ENCODE peak calls at places on chromosomes 16 and 17, in five cellular contexts. A is transverse colon, P is prostate gland, U is spleen, D is breast epithelium. B is an unnamed sample. For H3K9me3, the result is how much of the 10 kb centered on the place peaks cover.

GRCh38 chr17:75307957-75308731 is 18.9 kb upstream of the SLC25A19 start:
- DNase-seq in A (no peak), P (no peak), U (no peak), D (no peak), B (no peak)

GRCh38 chr16:84618428-84619102 is 687 bp upstream of the COTL1 start:
- DNase-seq in A (no peak), P (no peak), U (peak), D (peak), B (no peak)

GRCh38 chr16:87487361-87487924 is 5.4 kb downstream of the ZCCHC14 start:
- DNase-seq in A (peak), P (no peak), U (no peak), D (peak), B (peak)

GRCh38 chr17:32269377-32269776 is 3.7 kb downstream of the RHBDL3 start:
- DNase-seq in A (no peak), P (no peak), U (no peak), D (no peak), B (no peak)

GRCh38 chr17:40019140-40019991 is 4.1 kb downstream of the CSF3 start:
- DNase-seq in A (no peak), P (no peak), U (no peak), D (no peak), B (no peak)

GRCh38 chr17:5526821-5527598 is 40.6 kb downstream of the MIS12 start:
- DNase-seq in A (peak), P (peak), U (no peak), D (no peak), B (no peak)

GRCh38 chr17:50659220-50659619 is 24.5 kb downstream of the ABCC3 start:
- DNase-seq in A (no peak), P (no peak), U (no peak), D (no peak), B (no peak)

GRCh38 chr17:51487947-51488346 is 227.6 kb downstream of the UTP18 start:
- DNase-seq in A (no peak), P (no peak), U (no peak), D (no peak), B (no peak)

GRCh38 chr16:66523861-66524354 is 26.0 kb downstream of the TK2 start:
- DNase-seq in A (peak), P (no peak), U (peak), D (no peak), B (no peak)

GRCh38 chr17:33234930-33235685 is 58.0 kb downstream of the ASIC2 start:
- DNase-seq in A (peak), P (peak), U (no peak), D (peak), B (peak)

GRCh38 chr17:20293501-20293900 is 173.8 kb downstream of the LGALS9B start:
- DNase-seq in A (no peak), P (no peak), U (no peak), D (no peak), B (no peak)

GRCh38 chr17:78723001-78723796 is 58.9 kb downstream of the CYTH1 start:
- DNase-seq in A (peak), P (no peak), U (no peak), D (no peak), B (no peak)

GRCh38 chr17:41777579-41778188 is 8.8 kb downstream of the JUP start:
- DNase-seq in A (peak), P (peak), U (no peak), D (peak), B (peak)

GRCh38 chr17:68600881-68601564 is at the start of gene FAM20A:
- DNase-seq in A (peak), P (no peak), U (peak), D (no peak), B (peak)

GRCh38 chr16:49092704-49093103 is 188.9 kb downstream of the CBLN1 start:
- DNase-seq in A (no peak), P (no peak), U (no peak), D (no peak), B (no peak)

GRCh38 chr16:71847096-71847495 is 1.3 kb downstream of the ATXN1L start:
- DNase-seq in A (no peak), P (no peak), U (no peak), D (no peak), B (no peak)

GRCh38 chr16:50169555-50170096 is 16.5 kb downstream of the TENT4B start:
- DNase-seq in A (no peak), P (no peak), U (no peak), D (no peak), B (no peak)

GRCh38 chr17:82862758-82863645 is 23.2 kb upstream of the ZNF750 start:
- DNase-seq in A (no peak), P (no peak), U (peak), D (no peak), B (no peak)

GRCh38 chr17:64115871-64116534 is 13.9 kb downstream of the ERN1 start:
- DNase-seq in A (no peak), P (no peak), U (no peak), D (no peak), B (peak)

GRCh38 chr16:15775209-15775608 is 81.6 kb downstream of the MYH11 start:
- DNase-seq in A (no peak), P (no peak), U (no peak), D (no peak), B (no peak)

GRCh38 chr16:61900482-61900881 is 135.8 kb downstream of the CDH8 start:
- DNase-seq in A (no peak), P (no peak), U (no peak), D (no peak), B (no peak)

GRCh38 chr17:62805234-62805633 is 2.9 kb downstream of the MARCHF10 start:
- DNase-seq in A (no peak), P (no peak), U (no peak), D (no peak), B (no peak)

GRCh38 chr17:74125160-74125559 is 78.3 kb upstream of the RPL38 start:
- DNase-seq in A (no peak), P (no peak), U (no peak), D (no peak), B (no peak)

GRCh38 chr16:62036101-62036806 is at the start of gene CDH8:
- DNase-seq in A (no peak), P (no peak), U (peak), D (no peak), B (no peak)

GRCh38 chr17:36074365-36074764 is 10.3 kb downstream of the CCL18 start:
- DNase-seq in A (no peak), P (no peak), U (no peak), D (no peak), B (no peak)

GRCh38 chr17:70936724-70937123 is 767.4 kb downstream of the KCNJ2 start:
- DNase-seq in A (no peak), P (no peak), U (no peak), D (no peak), B (no peak)
- H3K9me3 ChIP-seq in A (under half), P (under half), U (under half), D (under half), B (under half)

GRCh38 chr17:77324227-77324626 is 183.5 kb downstream of the SEC14L1 start:
- DNase-seq in A (no peak), P (no peak), U (peak), D (peak), B (peak)

GRCh38 chr17:77322284-77322533 is 181.4 kb downstream of the SEC14L1 start:
- DNase-seq in A (no peak), P (no peak), U (no peak), D (no peak), B (no peak)

GRCh38 chr17:77320501-77321256 is 179.9 kb downstream of the SEC14L1 start:
- DNase-seq in A (peak), P (no peak), U (peak), D (peak), B (no peak)

GRCh38 chr17:77323413-77324171 is 182.8 kb downstream of the SEC14L1 start:
- DNase-seq in A (peak), P (no peak), U (peak), D (peak), B (peak)

DNA sequence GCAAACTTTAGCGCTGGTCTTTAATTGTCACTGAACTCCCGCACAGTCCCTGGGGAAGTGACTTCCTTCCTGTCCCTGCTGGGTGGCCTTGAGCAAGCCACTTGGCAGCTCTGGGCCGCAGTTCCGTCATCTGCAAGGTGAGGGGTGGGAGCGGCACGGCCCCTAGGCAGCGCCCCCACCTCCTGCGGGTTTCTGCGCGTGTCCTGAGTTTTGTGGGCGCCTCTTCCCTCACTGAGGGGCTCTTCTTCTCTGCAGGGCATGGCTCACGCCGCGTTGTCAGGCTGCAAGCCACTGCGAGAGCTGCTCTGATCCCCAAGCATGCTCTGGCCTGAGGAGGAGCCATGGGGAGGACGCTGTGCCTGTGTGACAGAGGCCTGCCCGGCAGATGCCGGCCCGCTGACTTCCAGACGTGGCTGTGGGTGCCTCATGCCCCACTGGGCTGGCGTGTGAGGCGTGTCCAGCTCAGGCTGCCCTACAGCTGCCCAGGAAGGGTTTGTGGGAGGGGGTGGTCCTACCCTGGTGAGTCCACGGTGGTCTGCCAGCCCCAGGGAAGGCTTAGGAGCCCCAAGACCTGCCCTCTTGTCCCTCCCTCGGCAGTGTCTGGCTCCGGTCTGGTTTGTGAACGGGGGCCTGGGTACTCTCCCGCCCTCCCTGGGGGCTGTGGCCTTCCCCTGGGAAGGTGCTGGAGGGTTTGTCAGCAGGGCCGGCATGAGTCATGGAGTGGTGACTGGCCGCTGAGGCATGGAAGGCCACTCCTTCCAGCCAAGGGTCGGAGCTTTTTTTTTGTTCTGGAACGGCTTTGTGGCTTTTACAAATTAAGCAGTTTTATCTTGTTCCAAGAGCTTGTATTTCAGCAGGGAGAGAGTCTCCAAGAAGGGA is 182.0 kb downstream of the SEC14L1 start:
- DNase-seq in A (peak), P (no peak), U (peak), D (peak), B (peak)
- TF ChIP-seq POLR2AphosphoS5 in A (peak), P (peak), U (peak), D (peak), B (peak)

GRCh38 chr16:31893824-31894223 is 20.2 kb downstream of the ZNF267 start:
- DNase-seq in A (no peak), P (no peak), U (no peak), D (no peak), B (no peak)
- H3K9me3 ChIP-seq in A (under half), P (under half), U (half or more), D (under half), B (half or more)

DNA sequence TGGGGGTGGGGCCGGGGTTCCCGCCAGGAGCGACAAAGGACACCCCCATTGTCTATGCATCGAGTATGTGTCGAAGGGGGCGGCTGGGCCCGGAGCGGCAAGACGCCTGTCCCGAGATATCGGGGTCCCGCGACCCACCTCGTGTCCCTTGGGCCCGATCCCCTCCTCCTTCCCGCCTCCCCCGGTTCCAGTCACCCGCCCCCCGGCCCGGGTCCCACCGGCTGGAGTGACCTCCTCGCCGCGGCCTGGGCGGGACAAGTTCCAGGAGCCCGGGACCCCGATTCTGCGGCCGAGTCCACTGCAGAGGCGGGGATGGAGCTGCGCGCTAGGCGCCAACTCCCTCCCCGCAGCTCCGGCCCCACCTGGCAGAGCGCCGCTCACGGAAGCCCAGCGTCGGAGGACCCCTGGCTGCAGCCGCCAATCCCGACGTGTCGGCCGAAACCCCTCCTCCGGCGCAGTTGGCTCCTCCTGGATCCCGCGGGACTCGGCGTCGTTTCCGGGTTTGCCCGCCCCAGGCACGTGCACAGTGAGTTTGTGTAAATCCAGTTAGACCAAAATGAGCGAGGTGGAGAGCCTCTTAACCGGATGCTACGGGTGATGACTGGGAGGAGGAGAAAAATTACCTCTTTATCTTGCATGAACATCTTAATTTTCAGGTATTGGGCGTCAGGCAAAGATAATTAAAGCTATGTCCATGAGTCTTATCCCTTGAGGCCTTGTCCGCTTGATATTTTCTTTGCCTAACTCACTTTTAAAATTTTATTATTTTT is at the start of gene NMRAL1:
- DNase-seq in A (peak), P (peak), U (peak), D (peak), B (peak)
- TF ChIP-seq POLR2AphosphoS5 in A (peak), P (peak), U (peak), D (peak), B (peak)

GRCh38 chr17:77455111-77455877 is 314.5 kb downstream of the SEC14L1 start:
- DNase-seq in A (no peak), P (no peak), U (peak), D (peak), B (no peak)

GRCh38 chr17:77455878-77456234 is 315.1 kb downstream of the SEC14L1 start:
- DNase-seq in A (no peak), P (no peak), U (peak), D (no peak), B (no peak)

GRCh38 chr17:77457572-77458201 is 316.9 kb downstream of the SEC14L1 start:
- DNase-seq in A (no peak), P (no peak), U (no peak), D (no peak), B (no peak)

GRCh38 chr17:77456951-77457548 is 316.3 kb downstream of the SEC14L1 start:
- DNase-seq in A (no peak), P (no peak), U (peak), D (no peak), B (no peak)

GRCh38 chr17:77456271-77456950 is 315.6 kb downstream of the SEC14L1 start:
- DNase-seq in A (peak), P (no peak), U (peak), D (no peak), B (no peak)
- H3K9me3 ChIP-seq in A (under half), P (under half), U (under half), D (under half), B (under half)

GRCh38 chr17:27807567-27808470 is 7.5 kb upstream of the NOS2 start:
- DNase-seq in A (peak), P (no peak), U (peak), D (no peak), B (peak)
- TF ChIP-seq POLR2AphosphoS5 in A (no peak), P (no peak), U (peak), D (no peak), B (no peak)

GRCh38 chr16:75176926-75177325 is 28.6 kb downstream of the ZFP1 start:
- DNase-seq in A (no peak), P (no peak), U (no peak), D (no peak), B (no peak)
- H3K9me3 ChIP-seq in A (under half), P (under half), U (half or more), D (under half), B (half or more)

B was measured in stomach.